ENCODE peak calls at places on chromosomes 6 and 20, in six cellular contexts. N is HL-60, P is heart right ventricle, B is left ventricle myocardium inferior, M is fibroblast of lung, L is psoas muscle. T is an unnamed sample.

GRCh38 chr20:58546756-58547526 is 31.7 kb upstream of the APCDD1L start:
- DNase-seq in N (no peak), P (no peak), B (no peak), M (peak; percentile 43), L (no peak), T (peak; percentile 43)

GRCh38 chr20:48722002-48722731 is 105.6 kb downstream of the PREX1 start:
- DNase-seq in N (peak; percentile 81), P (no peak), B (no peak), M (peak; percentile 92), L (no peak), T (peak; percentile 60)

GRCh38 chr6:30787954-30788353 is 43.6 kb upstream of the IER3 start:
- DNase-seq in N (peak; percentile 89), P (no peak), B (no peak), M (no peak), L (no peak), T (no peak)

GRCh38 chr20:59446361-59446760 is 145.9 kb downstream of the EDN3 start:
- DNase-seq in N (no peak), P (no peak), B (no peak), M (no peak), L (no peak), T (no peak)

GRCh38 chr6:116975600-116975999 is 98.6 kb downstream of the RFX6 start:
- DNase-seq in N (no peak), P (no peak), B (no peak), M (no peak), L (no peak), T (no peak)

GRCh38 chr20:33561981-33562601 is 72.2 kb downstream of the CBFA2T2 start:
- DNase-seq in N (no peak), P (peak; percentile 86), B (peak; percentile 65), M (peak; percentile 91), L (peak; percentile 67), T (peak; percentile 82)

GRCh38 chr6:12548526-12548925 is 168.0 kb upstream of the PHACTR1 start:
- DNase-seq in N (no peak), P (no peak), B (no peak), M (peak; percentile 95), L (no peak), T (no peak)

GRCh38 chr6:131998255-131998982 is 47.2 kb upstream of the CCN2 start:
- DNase-seq in N (no peak), P (peak; percentile 65), B (no peak), M (peak; percentile 53), L (no peak), T (no peak)

GRCh38 chr6:107132330-107132954 is 17.1 kb upstream of the BEND3 start:
- DNase-seq in N (no peak), P (no peak), B (no peak), M (peak; percentile 20), L (no peak), T (no peak)

GRCh38 chr6:143401060-143401426 is 49.5 kb downstream of the ADAT2 start:
- DNase-seq in N (no peak), P (no peak), B (no peak), M (peak; percentile 62), L (no peak), T (no peak)

GRCh38 chr6:167252271-167252670 is 38.8 kb upstream of the UNC93A start:
- DNase-seq in N (no peak), P (no peak), B (no peak), M (peak; percentile 8), L (no peak), T (no peak)

GRCh38 chr6:167255918-167256553 is 35.1 kb upstream of the UNC93A start:
- DNase-seq in N (no peak), P (no peak), B (no peak), M (no peak), L (no peak), T (no peak)
- TF ChIP-seq CTCF in N (no peak), P (no peak), B (no peak), M (no peak), L (no peak), T (no peak)

DNA sequence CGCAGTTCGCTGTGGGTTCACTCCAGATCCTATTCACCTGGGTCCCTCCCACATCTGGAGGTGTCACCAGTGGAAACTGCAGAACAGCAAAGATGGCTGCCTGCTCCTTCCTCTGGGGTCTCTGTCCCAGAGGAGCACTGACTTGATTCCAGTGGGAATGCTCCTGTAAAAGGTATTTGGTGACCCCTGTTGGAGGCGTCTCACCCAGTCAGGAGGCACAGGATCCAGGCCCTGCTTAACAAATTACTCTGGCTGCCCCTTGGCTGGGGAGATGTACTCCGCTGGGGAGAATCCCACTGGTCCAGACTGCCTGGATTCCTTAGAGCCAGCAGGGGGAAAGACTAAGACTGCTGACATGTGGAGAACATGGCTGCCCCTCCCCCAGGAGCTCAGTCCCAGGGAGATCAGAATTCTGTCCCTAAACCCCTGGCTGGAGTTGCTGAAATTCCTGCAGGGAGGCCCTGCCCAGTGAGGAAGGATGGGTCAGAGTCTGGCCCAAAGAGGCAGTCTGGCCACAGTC is 483.0 kb downstream of the CBLN4 start:
- DNase-seq in N (no peak), P (no peak), B (no peak), M (no peak), L (no peak), T (no peak)
- H3K27ac ChIP-seq in N (no peak overlapping the region), P (no peak overlapping the region), B (no peak overlapping the region), M (no peak overlapping the region), L (no peak overlapping the region), T (no peak overlapping the region)

GRCh38 chr20:61120595-61121515 is 131.2 kb upstream of the CDH4 start:
- DNase-seq in N (peak; percentile 65), P (peak; percentile 34), B (peak; percentile 21), M (peak; percentile 65), L (no peak), T (no peak)
- TF ChIP-seq CTCF in N (peak; percentile 36), P (peak; percentile 65), B (peak; percentile 72), M (peak; percentile 62), L (peak; percentile 44), T (no peak)

DNA sequence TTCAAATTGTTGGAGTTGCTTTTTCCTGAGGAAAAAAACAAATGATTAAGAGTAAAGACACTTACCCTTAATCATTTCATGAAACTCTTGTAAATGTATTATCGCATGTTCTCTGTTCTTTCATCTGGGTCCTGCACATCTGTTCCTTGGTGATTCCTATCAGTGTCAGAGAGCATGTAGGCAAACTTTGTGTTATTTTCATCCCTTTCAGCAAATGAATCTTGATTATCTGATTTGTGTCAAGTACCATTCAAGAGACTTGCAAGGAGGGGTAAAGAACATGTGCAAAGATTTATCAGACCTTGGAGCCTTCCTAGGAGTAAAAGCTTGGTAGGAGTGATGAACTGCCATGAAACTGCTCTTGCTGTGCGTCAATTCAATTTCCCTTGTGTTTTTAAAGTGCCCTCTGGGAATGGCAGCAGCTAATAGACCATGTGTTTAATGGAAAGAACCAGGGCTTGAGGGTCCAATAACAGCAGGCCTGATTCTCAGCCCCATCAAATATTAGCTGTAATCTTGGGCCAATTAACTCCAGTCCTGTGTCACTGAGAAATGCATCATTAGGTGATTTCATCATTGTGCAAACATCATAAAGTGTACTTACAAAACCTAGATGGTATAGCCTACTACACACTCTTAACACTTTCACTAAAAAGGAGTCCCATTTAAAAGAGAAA is 118.9 kb upstream of the CEP85L start:
- DNase-seq in N (no peak), P (no peak), B (no peak), M (no peak), L (no peak), T (no peak)
- H3K27ac ChIP-seq in N (no peak overlapping the region), P (no peak overlapping the region), B (no peak overlapping the region), M (no peak overlapping the region), L (no peak overlapping the region), T (no peak overlapping the region)

DNA sequence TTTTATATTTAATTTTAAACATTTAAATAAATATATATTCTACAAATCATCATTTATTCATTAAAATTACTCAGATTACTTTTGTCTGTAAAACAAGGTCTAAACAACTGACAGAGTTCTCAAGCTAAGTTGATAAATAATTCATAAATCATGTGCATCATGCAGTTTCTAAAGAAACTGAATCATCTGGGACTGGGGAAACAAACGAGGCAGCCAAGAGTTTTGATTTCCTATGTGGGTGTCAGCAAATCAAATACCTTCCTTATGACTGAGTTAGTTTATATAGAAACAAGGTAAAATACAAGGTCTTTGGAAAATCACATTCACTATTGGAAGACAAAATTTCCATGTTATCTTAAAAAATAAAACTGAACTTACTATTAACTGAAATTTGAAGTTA is 149.9 kb upstream of the BEND6 start:
- DNase-seq in N (no peak), P (no peak), B (no peak), M (peak; percentile 89), L (no peak), T (no peak)
- TF ChIP-seq CTCF in N (no peak), P (no peak), B (no peak), M (no peak), L (no peak), T (no peak)

T was measured in right atrium auricular region.